ENCODE peak calls at places on chromosomes 5 and 9, in ten cellular contexts. N is colonic mucosa; D is lower lobe of right lung; Q is A549; H is effector memory CD4-positive, alpha-beta T cell; T is aorta; E is transverse colon; G is sigmoid colon; O is BE2C; P is fibroblast of lung. R is an unnamed sample.

GRCh38 chr9:37528652-37529072 is 42.9 kb downstream of the POLR1E start:
- DNase-seq in H (no peak), N (no peak), D (no peak), P (peak), G (no peak), T (no peak), E (peak), Q (no peak), O (no peak), R (no peak)

GRCh38 chr5:75331-76320 is 16.3 kb upstream of the PLEKHG4B start:
- DNase-seq in G (no peak), H (no peak), T (no peak), N (no peak), O (no peak), E (no peak), P (no peak), D (no peak), Q (no peak), R (no peak)

GRCh38 chr5:86320266-86320665 is 297.5 kb upstream of the COX7C start:
- DNase-seq in P (peak), T (no peak), D (no peak), E (no peak), H (no peak), Q (no peak), G (no peak), N (no peak), O (no peak), R (no peak)

GRCh38 chr9:97109194-97109811 is 70.4 kb upstream of the CTSV start:
- DNase-seq in N (peak), O (peak), D (no peak), H (no peak), E (peak), T (no peak), G (no peak), P (peak), Q (peak), R (peak)

GRCh38 chr5:179504191-179504590 is 46.2 kb upstream of the RUFY1 start:
- DNase-seq in E (no peak), D (no peak), N (no peak), Q (no peak), P (no peak), T (no peak), G (no peak), O (no peak), H (no peak), R (no peak)

GRCh38 chr5:1792842-1793266 is 6.8 kb downstream of the MRPL36 start:
- DNase-seq in T (peak), Q (no peak), N (peak), H (peak), P (peak), E (peak), G (peak), O (no peak), D (no peak), R (no peak)

GRCh38 chr5:133919148-133920136 is 49.0 kb downstream of the C5orf15 start:
- DNase-seq in N (no peak), T (no peak), H (no peak), Q (no peak), G (no peak), E (no peak), D (no peak), O (no peak), P (no peak), R (no peak)

GRCh38 chr5:63803165-63803564 is 159.1 kb downstream of the HTR1A start:
- DNase-seq in E (no peak), G (no peak), Q (no peak), D (no peak), T (no peak), P (no peak), N (no peak), O (no peak), H (no peak), R (no peak)

GRCh38 chr9:131657031-131657377 is 82.9 kb downstream of the RAPGEF1 start:
- DNase-seq in O (no peak), D (no peak), P (no peak), N (no peak), H (peak), E (peak), Q (no peak), G (no peak), T (no peak), R (no peak)

GRCh38 chr5:79512692-79513518 is 1.0 kb downstream of the HOMER1 start:
- DNase-seq in T (no peak), E (no peak), O (no peak), H (no peak), G (no peak), Q (peak), D (no peak), P (peak), N (no peak), R (peak)

GRCh38 chr5:143350790-143351603 is 52.5 kb downstream of the NR3C1 start:
- DNase-seq in G (no peak), D (no peak), Q (peak), H (no peak), N (no peak), P (peak), E (no peak), T (no peak), O (no peak), R (no peak)

GRCh38 chr9:71737455-71737854 is 30.9 kb downstream of the CEMIP2 start:
- DNase-seq in O (no peak), T (no peak), Q (no peak), H (no peak), P (peak), E (peak), G (no peak), D (no peak), N (peak), R (no peak)

GRCh38 chr5:174317261-174317894 is 271.9 kb downstream of the NSG2 start:
- DNase-seq in D (no peak), N (no peak), G (peak), O (peak), H (no peak), P (peak), T (no peak), Q (peak), E (no peak), R (peak)

GRCh38 chr5:173069661-173070060 is 13.5 kb downstream of the CREBRF start:
- DNase-seq in O (no peak), T (no peak), E (no peak), D (no peak), P (no peak), G (no peak), H (no peak), N (no peak), Q (no peak), R (no peak)

GRCh38 chr9:137136926-137137607 is 1.9 kb upstream of the GRIN1 start:
- DNase-seq in Q (no peak), G (no peak), P (no peak), D (no peak), H (no peak), E (no peak), O (peak), N (no peak), T (no peak), R (no peak)

GRCh38 chr9:137138058-137138697 is 776 bp upstream of the GRIN1 start:
- DNase-seq in Q (no peak), E (no peak), G (no peak), O (peak), H (no peak), P (no peak), D (no peak), N (no peak), T (no peak), R (no peak)

GRCh38 chr9:137140151-137141012 is 1.4 kb downstream of the GRIN1 start:
- DNase-seq in D (no peak), P (no peak), N (no peak), G (no peak), E (no peak), O (peak), Q (no peak), T (no peak), H (no peak), R (no peak)

GRCh38 chr9:137139468-137140150 is 655 bp downstream of the GRIN1 start:
- DNase-seq in G (no peak), D (no peak), P (no peak), O (peak), N (no peak), T (no peak), Q (no peak), E (no peak), H (no peak), R (no peak)

DNA sequence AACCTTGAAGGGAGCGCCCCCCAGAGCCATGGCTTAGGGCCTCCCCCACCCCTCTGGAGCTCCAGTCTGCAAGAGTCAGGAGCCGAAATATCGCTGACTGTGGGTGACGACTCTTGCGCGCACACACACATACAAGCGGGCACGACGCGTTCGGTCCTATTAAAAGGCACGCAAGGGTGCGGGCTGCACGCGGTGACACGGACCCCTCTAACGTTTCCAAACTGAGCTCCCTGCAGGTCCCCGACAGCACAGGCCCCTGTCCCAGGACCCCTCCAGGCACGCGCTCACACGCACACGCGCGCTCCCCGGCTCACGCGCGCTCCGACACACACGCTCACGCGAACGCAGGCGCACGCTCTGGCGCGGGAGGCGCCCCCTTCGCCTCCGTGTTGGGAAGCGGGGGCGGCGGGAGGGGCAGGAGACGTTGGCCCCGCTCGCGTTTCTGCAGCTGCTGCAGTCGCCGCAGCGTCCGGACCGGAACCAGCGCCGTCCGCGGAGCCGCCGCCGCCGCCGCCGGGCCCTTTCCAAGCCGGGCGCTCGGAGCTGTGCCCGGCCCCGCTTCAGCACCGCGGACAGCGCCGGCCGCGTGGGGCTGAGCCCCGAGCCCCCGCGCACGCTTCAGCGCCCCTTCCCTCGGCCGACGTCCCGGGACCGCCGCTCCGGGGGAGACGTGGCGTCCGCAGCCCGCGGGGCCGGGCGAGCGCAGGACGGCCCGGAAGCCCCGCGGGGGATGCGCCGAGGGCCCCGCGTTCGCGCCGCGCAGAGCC is at the start of gene GRIN1:
- DNase-seq in N (no peak), P (no peak), Q (no peak), T (no peak), D (no peak), E (no peak), G (no peak), H (no peak), O (peak), R (peak)
- H3K4me3 ChIP-seq in N (no peak), P (no peak), Q (no peak), T (no peak), D (no peak), E (no peak), G (peak), H (no peak), O (peak), R (no peak)

GRCh38 chr9:108262836-108263235 is 593.0 kb downstream of the ACTL7B start:
- DNase-seq in G (no peak), D (no peak), O (no peak), H (no peak), E (no peak), T (no peak), N (no peak), Q (no peak), P (no peak), R (no peak)
- H3K4me3 ChIP-seq in G (no peak), D (no peak), O (no peak), H (no peak), E (no peak), T (no peak), N (no peak), Q (no peak), P (no peak), R (no peak)

DNA sequence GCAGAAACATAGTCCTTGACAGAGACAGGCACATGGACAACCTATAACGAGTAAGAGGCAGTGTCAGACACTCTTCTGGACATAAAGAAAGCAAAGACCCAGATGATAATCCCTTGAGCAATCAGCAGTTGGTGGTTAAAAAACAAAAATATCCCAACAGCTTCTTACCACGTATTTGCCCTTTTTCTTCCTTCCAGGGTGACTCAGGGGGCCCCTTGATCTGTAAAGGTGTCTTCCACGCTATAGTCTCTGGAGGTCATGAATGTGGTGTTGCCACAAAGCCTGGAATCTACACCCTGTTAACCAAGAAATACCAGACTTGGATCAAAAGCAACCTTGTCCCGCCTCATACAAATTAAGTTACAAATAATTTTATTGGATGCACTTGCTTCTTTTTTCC is 9.5 kb downstream of the GZMK start:
- DNase-seq in H (no peak), N (no peak), D (no peak), G (no peak), O (no peak), P (peak), T (no peak), E (no peak), Q (no peak), R (no peak)
- H3K4me3 ChIP-seq in H (no peak), N (no peak), D (no peak), G (no peak), O (no peak), P (no peak), T (no peak), E (no peak), Q (no peak), R (no peak)

GRCh38 chr9:78023003-78023741 is 8.4 kb downstream of the GNAQ start:
- DNase-seq in N (peak), H (no peak), T (peak), O (no peak), E (no peak), D (no peak), Q (no peak), G (no peak), P (peak), R (peak)
- H3K4me3 ChIP-seq in N (no peak), H (no peak), T (no peak), O (no peak), E (no peak), D (peak), Q (peak), G (no peak), P (no peak), R (no peak)

GRCh38 chr5:154508114-154508513 is 30.1 kb upstream of the HAND1 start:
- DNase-seq in E (no peak), H (no peak), T (no peak), Q (no peak), N (no peak), O (no peak), D (no peak), G (peak), P (no peak), R (no peak)

GRCh38 chr5:154513669-154514084 is 35.6 kb upstream of the HAND1 start:
- DNase-seq in G (no peak), P (peak), D (no peak), Q (no peak), E (no peak), N (no peak), O (no peak), T (no peak), H (no peak), R (no peak)

GRCh38 chr5:154514331-154514730 is 36.3 kb upstream of the HAND1 start:
- DNase-seq in Q (no peak), H (no peak), E (no peak), G (peak), D (no peak), N (no peak), T (no peak), P (no peak), O (no peak), R (no peak)

GRCh38 chr5:154510156-154510555 is 32.1 kb upstream of the HAND1 start:
- DNase-seq in T (no peak), E (no peak), N (no peak), O (no peak), Q (no peak), H (no peak), G (peak), P (no peak), D (no peak), R (no peak)

GRCh38 chr5:154511984-154512383 is 34.0 kb upstream of the HAND1 start:
- DNase-seq in E (no peak), H (no peak), O (no peak), P (no peak), N (no peak), G (peak), D (no peak), T (no peak), Q (no peak), R (no peak)
- H3K4me3 ChIP-seq in E (no peak), H (no peak), O (no peak), P (no peak), N (no peak), G (no peak), D (no peak), T (no peak), Q (no peak), R (no peak)

GRCh38 chr9:4969130-4969529 is 15.9 kb upstream of the JAK2 start:
- DNase-seq in D (no peak), G (no peak), H (no peak), Q (no peak), E (no peak), T (no peak), N (no peak), O (no peak), P (no peak), R (no peak)
- H3K4me3 ChIP-seq in D (no peak), G (no peak), H (no peak), Q (no peak), E (no peak), T (no peak), N (no peak), O (no peak), P (no peak), R (no peak)

DNA sequence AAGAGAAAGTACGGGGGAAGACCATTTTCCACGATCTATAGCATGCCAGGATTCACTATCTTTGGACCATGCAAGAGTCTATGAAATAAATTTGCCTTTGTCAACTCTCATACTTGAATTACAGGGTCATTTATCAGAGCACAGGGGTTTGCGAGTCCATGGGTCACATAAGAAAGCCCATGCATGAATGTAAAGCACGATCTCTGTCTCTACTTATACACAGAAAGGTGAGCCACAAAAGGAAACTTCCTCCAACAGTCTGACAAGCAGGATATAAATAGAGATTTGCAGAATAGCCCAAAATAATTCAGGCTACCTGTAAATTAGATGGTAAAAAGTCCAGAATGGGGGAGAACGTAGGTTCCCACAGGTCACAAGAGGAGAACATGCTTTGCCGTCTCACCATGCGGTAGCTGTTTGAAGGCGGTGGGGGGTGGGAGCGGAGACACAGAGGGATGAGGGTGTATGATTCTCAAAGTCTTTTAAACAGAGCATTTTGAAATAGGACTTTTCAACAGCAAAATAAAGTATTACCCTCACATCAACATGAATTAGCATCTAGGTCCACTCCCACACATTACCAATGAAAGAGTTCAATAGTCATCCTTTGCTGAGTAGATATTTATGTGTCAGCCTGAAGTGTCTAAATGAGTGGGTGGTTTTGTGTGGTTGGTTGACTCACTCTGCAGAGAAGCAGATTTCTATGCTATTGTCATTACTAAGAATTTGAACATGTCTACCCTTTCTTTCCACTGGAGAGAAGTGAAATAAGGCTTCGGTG is 279.7 kb downstream of the EBF1 start:
- DNase-seq in H (no peak), Q (no peak), D (no peak), P (peak), E (no peak), N (no peak), T (no peak), O (no peak), G (no peak), R (no peak)
- H3K4me3 ChIP-seq in H (no peak), Q (no peak), D (no peak), P (no peak), E (no peak), N (no peak), T (no peak), O (no peak), G (no peak), R (no peak)

GRCh38 chr5:124745367-124746251 is 830 bp downstream of the ZNF608 start:
- DNase-seq in D (no peak), P (peak), T (no peak), H (no peak), G (no peak), E (no peak), O (no peak), N (no peak), Q (no peak), R (peak)

GRCh38 chr5:124742521-124742920 is 3.9 kb downstream of the ZNF608 start:
- DNase-seq in O (no peak), Q (no peak), T (no peak), P (no peak), N (no peak), E (no peak), H (no peak), D (no peak), G (no peak), R (no peak)

GRCh38 chr5:124742983-124743533 is 3.4 kb downstream of the ZNF608 start:
- DNase-seq in G (peak), H (no peak), Q (no peak), N (no peak), P (peak), T (no peak), O (no peak), E (peak), D (no peak), R (peak)

GRCh38 chr5:124743534-124744169 is 2.8 kb downstream of the ZNF608 start:
- DNase-seq in D (no peak), T (no peak), H (no peak), E (peak), N (peak), O (no peak), Q (no peak), P (peak), G (no peak), R (peak)

GRCh38 chr5:124744170-124744911 is 2.1 kb downstream of the ZNF608 start:
- DNase-seq in E (peak), G (peak), D (peak), Q (no peak), T (peak), P (peak), H (no peak), N (peak), O (peak), R (peak)
- H3K4me3 ChIP-seq in E (peak), G (peak), D (peak), Q (no peak), T (peak), P (peak), H (no peak), N (peak), O (peak), R (peak)

R was measured in hepatocyte.